ENCODE peak calls at places on chromosomes 11 and 22, in six cellular contexts. T, P, K, B, C and Z are unnamed samples.

GRCh38 chr11:12440565-12440964 is 63.2 kb downstream of the PARVA start:
- DNase-seq in P (no peak), T (no peak), K (no peak), B (no peak), C (no peak), Z (no peak)

GRCh38 chr11:132072044-132072879 is 701.8 kb downstream of the NTM start:
- DNase-seq in B (no peak), T (no peak), K (no peak), C (peak; percentile 97), P (no peak), Z (peak; percentile 97)

GRCh38 chr11:90134420-90135003 is at the start of gene NAALAD2:
- DNase-seq in B (no peak), C (no peak), P (peak; percentile 19), T (peak; percentile 2), K (no peak), Z (peak; percentile 31)

GRCh38 chr11:92295175-92296137 is 70.8 kb downstream of the FAT3 start:
- DNase-seq in P (peak; percentile 32), T (peak; percentile 24), C (no peak), K (no peak), B (no peak), Z (no peak)

GRCh38 chr11:88390254-88390653 is 52.7 kb upstream of the CTSC start:
- DNase-seq in C (no peak), K (no peak), T (no peak), B (no peak), P (no peak), Z (no peak)

GRCh38 chr11:45926001-45926401 is 3.5 kb downstream of the LARGE2 start:
- DNase-seq in T (no peak), K (no peak), C (no peak), P (peak; percentile 3), B (no peak), Z (no peak)

GRCh38 chr22:46750861-46751260 is 11.6 kb upstream of the TBC1D22A start:
- DNase-seq in C (no peak), P (peak; percentile 86), T (no peak), K (no peak), B (no peak), Z (no peak)

GRCh38 chr11:17846852-17847453 is 112.4 kb downstream of the KCNC1 start:
- DNase-seq in P (no peak), B (no peak), K (no peak), C (no peak), T (no peak), Z (peak; percentile 33)

GRCh38 chr11:34192481-34193401 is 87.3 kb downstream of the NAT10 start:
- DNase-seq in C (peak; percentile 92), P (peak; percentile 29), B (no peak), K (no peak), T (peak; percentile 78), Z (no peak)

GRCh38 chr11:112321521-112322172 is 61.0 kb upstream of the PLET1 start:
- DNase-seq in T (no peak), C (peak; percentile 15), P (peak; percentile 72), B (no peak), K (no peak), Z (peak; percentile 30)